ENCODE peak calls at places on chromosomes 7 and 10, in seven cellular contexts. M is WERI-Rb-1, C is activated T-cell treated with anti-CD3 and anti-CD28 coated beads for 1 hour, A is neural progenitor cell, N is psoas muscle, F is progenitor cell of endocrine pancreas, W is glomerular endothelial cell. G is an unnamed sample.

GRCh38 chr10:103197177-103197576 is 4.1 kb upstream of the NT5C2 start:
- DNase-seq in F (no peak), N (peak), W (peak), M (no peak), C (no peak), A (no peak), G (no peak)

GRCh38 chr7:142598297-142598696 is 151.0 kb upstream of the PRSS1 start:
- DNase-seq in M (no peak), W (no peak), A (no peak), F (no peak), N (no peak), C (no peak), G (no peak)

GRCh38 chr7:7772385-7772784 is 54.0 kb upstream of the RPA3 start:
- DNase-seq in F (no peak), N (no peak), C (no peak), W (no peak), M (no peak), A (no peak), G (no peak)

GRCh38 chr7:116258734-116259133 is 48.4 kb downstream of the TES start:
- DNase-seq in M (no peak), A (peak), C (no peak), N (no peak), W (no peak), F (no peak), G (peak)

GRCh38 chr10:58557714-58558113 is 45.0 kb downstream of the BICC1 start:
- DNase-seq in C (no peak), F (no peak), A (no peak), W (no peak), N (no peak), M (no peak), G (no peak)

GRCh38 chr7:65832281-65832680 is 40.6 kb upstream of the VKORC1L1 start:
- DNase-seq in C (no peak), N (no peak), M (no peak), F (peak), W (no peak), A (peak), G (no peak)

GRCh38 chr7:117277576-117277975 is 45.3 kb downstream of the WNT2 start:
- DNase-seq in F (no peak), C (no peak), W (no peak), N (no peak), M (no peak), A (no peak), G (no peak)

GRCh38 chr7:138125598-138126111 is 49.4 kb downstream of the AKR1D1 start:
- DNase-seq in W (no peak), F (no peak), M (no peak), N (no peak), C (no peak), A (no peak), G (no peak)

GRCh38 chr10:70260259-70260658 is 23.5 kb downstream of the NPFFR1 start:
- DNase-seq in C (no peak), N (no peak), A (no peak), W (no peak), M (no peak), F (no peak), G (no peak)

GRCh38 chr10:68684413-68684812 is 36.6 kb upstream of the CCAR1 start:
- DNase-seq in F (no peak), C (no peak), M (no peak), N (no peak), A (no peak), W (no peak), G (no peak)

GRCh38 chr7:38728145-38728544 is 97.0 kb upstream of the AMPH start:
- DNase-seq in W (no peak), N (no peak), C (no peak), M (no peak), F (no peak), A (no peak), G (no peak)

GRCh38 chr7:134888141-134888740 is 98.1 kb upstream of the AGBL3 start:
- DNase-seq in C (no peak), W (no peak), M (no peak), A (no peak), N (no peak), F (no peak), G (no peak)

GRCh38 chr7:158705234-158705890 is 758 bp upstream of the NCAPG2 start:
- DNase-seq in F (no peak), W (no peak), M (no peak), C (no peak), N (no peak), A (peak), G (peak)

GRCh38 chr10:77383861-77384553 is 253.6 kb downstream of the KCNMA1 start:
- DNase-seq in N (no peak), W (no peak), C (no peak), A (peak), F (no peak), M (no peak), G (no peak)

GRCh38 chr7:127865466-127865865 is 165.8 kb downstream of the LRRC4 start:
- DNase-seq in M (no peak), C (no peak), N (no peak), W (no peak), A (no peak), F (no peak), G (no peak)

GRCh38 chr10:61897671-61898434 is 3.6 kb upstream of the ARID5B start:
- DNase-seq in C (no peak), W (no peak), N (no peak), M (peak), A (peak), F (no peak), G (peak)

GRCh38 chr7:369981-370621 is 80.1 kb downstream of the FOXL3 start:
- DNase-seq in F (no peak), W (no peak), C (no peak), A (no peak), N (peak), M (no peak), G (no peak)

GRCh38 chr7:45105588-45106188 is 5.8 kb downstream of the TBRG4 start:
- DNase-seq in C (no peak), A (no peak), F (no peak), M (no peak), W (no peak), N (peak), G (no peak)

GRCh38 chr7:74355091-74355490 is 65.9 kb downstream of the CLIP2 start:
- DNase-seq in N (no peak), W (peak), A (no peak), F (no peak), C (no peak), M (no peak), G (no peak)

GRCh38 chr10:63438506-63439498 is 27.0 kb downstream of the JMJD1C start:
- DNase-seq in F (no peak), W (no peak), A (no peak), C (no peak), N (no peak), M (no peak), G (no peak)

GRCh38 chr7:81120141-81120540 is 201.3 kb upstream of the SEMA3C start:
- DNase-seq in C (no peak), M (no peak), N (no peak), F (no peak), A (no peak), W (no peak), G (no peak)

GRCh38 chr7:50304158-50304910 is at the start of gene IKZF1:
- DNase-seq in A (peak), F (peak), C (peak), W (no peak), M (peak), N (peak), G (peak)

GRCh38 chr10:103498936-103499638 is 5.6 kb downstream of the NEURL1 start:
- DNase-seq in F (no peak), C (no peak), A (no peak), N (no peak), M (no peak), W (no peak), G (no peak)

GRCh38 chr10:3442451-3442990 is 269.9 kb upstream of the PITRM1 start:
- DNase-seq in N (no peak), A (no peak), F (no peak), C (no peak), W (no peak), M (no peak), G (no peak)

GRCh38 chr7:26653430-26653911 is 210.9 kb downstream of the SKAP2 start:
- DNase-seq in A (no peak), F (no peak), W (peak), N (peak), M (no peak), C (no peak), G (no peak)

GRCh38 chr7:51351661-51352060 is 35.1 kb upstream of the COBL start:
- DNase-seq in C (no peak), M (no peak), A (no peak), F (no peak), W (no peak), N (no peak), G (no peak)

GRCh38 chr7:155130493-155130892 is 60.4 kb downstream of the HTR5A start:
- DNase-seq in W (no peak), C (no peak), F (no peak), A (no peak), N (no peak), M (no peak), G (no peak)

GRCh38 chr7:40220421-40220911 is 85.7 kb downstream of the SUGCT start:
- DNase-seq in M (no peak), A (no peak), W (no peak), N (no peak), C (no peak), F (no peak), G (no peak)

GRCh38 chr10:5522913-5523560 is 1.7 kb upstream of the CALML3 start:
- DNase-seq in F (no peak), N (peak), M (no peak), C (no peak), W (no peak), A (no peak), G (no peak)

GRCh38 chr7:67413670-67414069 is 417.0 kb downstream of the TYW1 start:
- DNase-seq in W (no peak), N (no peak), M (no peak), F (no peak), C (no peak), A (no peak), G (no peak)

GRCh38 chr10:71045936-71046335 is 157.6 kb upstream of the PCBD1 start:
- DNase-seq in C (no peak), M (no peak), F (no peak), A (no peak), W (no peak), N (peak), G (no peak)

GRCh38 chr10:50506861-50507573 is 116.7 kb downstream of the SGMS1 start:
- DNase-seq in C (no peak), N (no peak), A (peak), M (no peak), W (no peak), F (no peak), G (no peak)

GRCh38 chr7:67542916-67543315 is 546.3 kb downstream of the TYW1 start:
- DNase-seq in N (no peak), A (no peak), W (no peak), C (no peak), F (no peak), M (no peak), G (no peak)

GRCh38 chr10:47045331-47045861 is 134.2 kb downstream of the PTPN20 start:
- DNase-seq in M (no peak), A (no peak), C (no peak), F (no peak), N (no peak), W (no peak), G (no peak)

GRCh38 chr10:118301211-118301610 is 40.9 kb downstream of the FAM204A start:
- DNase-seq in A (no peak), W (no peak), F (no peak), M (no peak), N (no peak), C (no peak), G (no peak)

GRCh38 chr7:115724400-115725056 is 306.0 kb downstream of the TFEC start:
- DNase-seq in W (peak), C (no peak), F (no peak), M (no peak), N (no peak), A (no peak), G (peak)

GRCh38 chr10:102627446-102628293 is 16.6 kb upstream of the TRIM8 start:
- DNase-seq in C (no peak), M (peak), F (no peak), A (peak), N (peak), W (no peak), G (peak)

G was measured in NCI-H82.